ENCODE peak calls at places on chromosomes 7 and 10, in four cellular contexts. W, O, H and Q are unnamed samples.

GRCh38 chr10:126203746-126204145 is 184.5 kb downstream of the ADAM12 start:
- DNase-seq in H (no peak), W (no peak), O (no peak), Q (no peak)

GRCh38 chr7:8491106-8491505 is 57.7 kb downstream of the NXPH1 start:
- DNase-seq in O (no peak), W (no peak), H (no peak), Q (no peak)

GRCh38 chr7:105829681-105830322 is 46.6 kb downstream of the ATXN7L1 start:
- DNase-seq in O (no peak), H (no peak), W (no peak), Q (no peak)

GRCh38 chr10:18400911-18401260 is 250.5 kb downstream of the NSUN6 start:
- DNase-seq in W (peak; percentile 50), H (no peak), O (no peak), Q (peak; percentile 30)

GRCh38 chr10:110425684-110426293 is 71.9 kb upstream of the DUSP5 start:
- DNase-seq in O (no peak), W (no peak), H (no peak), Q (no peak)

GRCh38 chr7:157529768-157530560 is 193.2 kb downstream of the DNAJB6 start:
- DNase-seq in O (no peak), H (peak; percentile 35), W (peak; percentile 15), Q (no peak)

GRCh38 chr10:26860026-26860541 is 674 bp downstream of the ABI1 start:
- DNase-seq in H (peak; percentile 82), O (peak; percentile 49), W (peak; percentile 44), Q (peak; percentile 67)

GRCh38 chr7:134782121-134782623 is 2.7 kb downstream of the CALD1 start:
- DNase-seq in O (no peak), H (no peak), W (no peak), Q (no peak)

GRCh38 chr10:104895981-104896380 is 254.9 kb downstream of the SORCS3 start:
- DNase-seq in W (no peak), O (no peak), H (no peak), Q (no peak)

GRCh38 chr7:90210925-90211324 is 615 bp upstream of the STEAP2 start:
- DNase-seq in O (no peak), H (no peak), W (no peak), Q (peak; percentile 9)

GRCh38 chr10:75202321-75203096 is 8.1 kb upstream of the VDAC2 start:
- DNase-seq in W (no peak), H (peak; percentile 85), O (peak; percentile 7), Q (no peak)

GRCh38 chr10:52644678-52645434 is 127.7 kb downstream of the MBL2 start:
- DNase-seq in O (peak; percentile 35), H (no peak), W (no peak), Q (peak; percentile 37)

GRCh38 chr7:121167971-121168370 is 160.8 kb upstream of the WNT16 start:
- DNase-seq in O (no peak), H (no peak), W (no peak), Q (no peak)

GRCh38 chr10:83612746-83613145 is 526.6 kb upstream of the GHITM start:
- DNase-seq in O (no peak), W (no peak), H (no peak), Q (no peak)

DNA sequence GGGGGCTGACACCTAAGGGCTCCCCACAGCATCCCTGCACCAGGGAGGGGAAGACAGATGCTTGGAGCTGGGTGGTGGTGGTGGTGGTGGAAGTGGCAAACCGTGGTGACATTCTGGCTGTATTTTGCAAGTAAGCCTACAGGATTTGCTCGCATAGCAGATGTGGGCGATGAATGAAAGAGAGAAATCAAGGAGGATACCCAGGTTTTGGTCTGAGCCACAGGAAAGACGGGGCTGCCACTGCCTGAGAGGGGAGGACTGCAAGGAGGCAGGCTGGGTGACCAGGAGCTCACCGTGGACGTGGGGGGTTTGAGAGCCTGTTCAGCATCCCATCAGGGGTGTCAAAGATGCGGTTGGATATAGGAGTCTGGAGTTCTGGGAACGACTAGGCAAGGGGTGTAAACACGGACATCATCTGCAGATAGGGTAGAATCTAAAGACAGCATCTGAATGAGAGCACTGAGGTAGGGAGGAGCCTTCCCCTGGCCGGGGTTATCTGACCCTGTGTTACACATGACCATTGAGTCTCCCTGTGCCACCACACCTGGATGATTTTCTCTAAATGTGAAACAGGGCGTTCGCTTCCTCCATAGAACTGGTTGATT is 49.7 kb downstream of the TSPAN15 start:
- DNase-seq in H (no peak), O (no peak), W (peak; percentile 2), Q (no peak)
- TF ChIP-seq CTCF in H (no peak), O (no peak), W (no peak), Q (no peak)

DNA sequence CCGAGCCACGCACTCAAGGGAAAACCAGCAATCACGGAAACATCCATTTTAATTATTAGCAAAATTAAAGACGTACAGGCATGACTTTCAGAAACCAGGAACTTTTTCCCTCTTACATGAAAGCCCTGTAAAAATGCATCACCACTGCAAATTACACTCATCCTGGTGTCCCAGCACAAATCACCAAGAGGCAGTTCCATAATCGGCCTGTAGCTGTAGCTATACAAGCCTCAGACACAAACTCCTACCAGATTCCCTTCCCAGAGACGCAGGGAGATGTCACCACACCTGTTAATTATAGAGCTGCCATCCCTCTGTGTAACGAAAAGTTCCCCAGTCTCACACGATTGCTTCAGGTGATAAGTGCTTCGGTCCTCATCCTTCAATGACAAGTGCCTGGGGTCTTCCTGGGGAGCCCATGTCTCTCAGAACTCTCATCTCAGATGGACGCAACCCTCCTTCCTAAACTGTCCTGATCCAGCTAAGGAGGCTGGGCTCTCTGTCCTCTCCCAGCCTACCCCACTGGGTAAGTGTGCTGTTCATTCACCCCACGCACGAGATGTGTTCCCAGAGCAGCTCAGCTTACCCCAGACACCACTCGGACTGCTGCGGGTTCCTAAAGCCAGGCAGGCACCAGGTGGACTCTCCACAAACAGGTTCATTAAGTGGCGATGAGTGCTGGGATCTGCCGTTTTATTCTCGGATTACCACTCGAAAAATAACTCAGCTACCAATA is 5.9 kb downstream of the FGFR2 start:
- DNase-seq in H (no peak), W (peak; percentile 17), O (no peak), Q (no peak)
- TF ChIP-seq CTCF in H (no peak), W (peak; percentile 39), O (no peak), Q (no peak)

DNA sequence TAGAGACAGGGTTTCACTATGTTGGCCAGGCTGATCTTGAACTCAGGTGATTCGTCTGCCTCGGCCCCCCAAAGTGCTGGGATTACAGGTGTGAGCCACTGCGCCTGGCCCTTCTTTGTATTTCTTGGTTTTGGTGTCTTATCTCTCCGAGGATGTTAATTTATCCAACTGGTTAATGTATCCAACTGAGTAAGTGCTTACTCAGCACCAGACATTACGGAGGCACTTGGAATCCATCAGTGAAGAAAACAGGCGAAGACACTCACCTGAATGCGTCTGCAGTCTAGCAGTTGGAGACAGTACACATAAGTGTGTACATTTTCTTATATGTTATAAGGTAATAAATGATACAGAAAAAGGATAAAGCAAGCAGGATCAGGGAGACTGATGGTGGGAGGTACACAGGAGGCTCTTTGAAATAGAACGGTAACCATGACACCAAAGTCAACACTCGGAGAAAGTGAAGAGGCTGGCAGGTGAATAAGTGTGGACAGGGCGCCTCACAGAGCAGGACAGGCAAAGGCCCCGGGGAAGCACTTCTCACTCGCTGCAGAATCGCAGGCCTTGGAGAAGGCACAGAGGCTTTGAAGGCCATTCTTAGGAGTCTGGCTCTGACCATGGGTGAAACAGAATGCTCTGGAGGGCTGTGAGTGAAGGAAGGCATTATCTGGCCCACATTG is 73.1 kb downstream of the LANCL2 start:
- DNase-seq in W (no peak), O (no peak), H (no peak), Q (no peak)
- TF ChIP-seq CTCF in W (no peak), O (no peak), H (no peak), Q (no peak)

GRCh38 chr7:122767339-122767738 is 64.6 kb upstream of the RNF148 start:
- DNase-seq in W (no peak), H (no peak), O (no peak), Q (no peak)
- TF ChIP-seq CTCF in W (no peak), H (no peak), O (no peak), Q (no peak)

GRCh38 chr10:69860290-69860689 is 58.6 kb downstream of the COL13A1 start:
- DNase-seq in W (no peak), O (no peak), H (no peak), Q (no peak)
- TF ChIP-seq CTCF in W (peak; percentile 26), O (no peak), H (no peak), Q (no peak)

DNA sequence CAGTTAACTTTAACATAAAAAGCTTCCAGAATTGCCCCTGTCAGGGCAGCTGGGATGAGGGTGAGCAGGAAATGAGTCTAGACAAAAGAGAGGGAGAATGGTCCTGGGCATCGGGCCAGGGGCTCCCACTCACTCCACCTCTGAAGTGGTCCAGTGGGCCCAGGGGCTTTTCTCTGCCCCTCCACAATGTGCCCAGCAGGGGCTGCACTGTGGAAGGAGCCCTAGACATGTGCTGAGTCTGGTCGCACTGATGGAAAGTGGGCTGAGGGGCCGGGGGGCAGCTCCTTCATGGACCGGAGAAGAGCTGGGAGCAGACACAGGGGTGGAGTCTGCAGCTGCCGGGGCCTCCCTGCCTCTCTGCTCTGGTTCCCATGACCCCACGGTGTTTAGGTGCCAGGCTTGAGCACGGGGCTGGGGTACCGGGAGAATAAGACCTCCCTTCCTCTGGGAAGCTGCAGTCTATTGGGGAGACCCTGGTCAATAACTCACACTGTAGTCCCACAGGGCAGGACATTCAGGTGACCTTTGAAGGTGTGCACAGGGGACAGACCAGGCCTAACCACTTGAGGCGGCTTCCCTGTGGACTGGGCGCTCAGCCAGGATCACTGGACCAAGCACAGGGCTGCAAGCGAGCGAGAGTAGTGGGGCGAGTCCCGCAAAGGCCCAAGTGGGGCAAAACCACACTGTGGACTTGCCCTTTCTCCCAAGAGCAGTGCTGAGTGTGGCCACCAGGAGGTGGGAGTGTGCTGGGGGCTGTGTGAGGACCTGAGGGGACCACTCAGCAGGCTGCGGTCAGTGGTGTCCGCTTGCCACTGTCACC is 6.1 kb downstream of the ADCY1 start:
- DNase-seq in H (peak; percentile 66), O (no peak), W (peak; percentile 64), Q (peak; percentile 41)
- TF ChIP-seq CTCF in H (no peak), O (no peak), W (peak; percentile 66), Q (peak; percentile 44)